ENCODE peak calls at places on chromosomes 16 and 17, in ten cellular contexts. V is mesendoderm; K is GM13976; G is RPMI7951; B is stimulated activated CD4-positive, alpha-beta T cell treated with anti-CD3 and anti-CD28 coated beads, Interleukin-1b, Interleukin-23, amount 100 ng/mL, for 4 hours; C is heart left ventricle; N is tibial nerve; M is activated T-cell treated with anti-CD3 and anti-CD28 coated beads, Interleukin-2, amount 50 U/mL, for 72 hours; E is endothelial cell; R is left colon. Z is an unnamed sample.

GRCh38 chr16:73154063-73154870 is 106.3 kb upstream of the ZFHX3 start:
- DNase-seq in G (no peak), K (no peak), C (peak), E (peak), N (peak), R (peak), M (no peak), V (no peak), B (no peak), Z (no peak)

GRCh38 chr16:53486230-53486629 is 16.8 kb downstream of the AKTIP start:
- DNase-seq in K (no peak), R (no peak), M (no peak), B (no peak), C (no peak), G (no peak), V (no peak), N (no peak), E (no peak), Z (no peak)

GRCh38 chr17:49571764-49572163 is 3.9 kb upstream of the NXPH3 start:
- DNase-seq in E (no peak), B (no peak), K (no peak), G (no peak), C (no peak), V (no peak), M (no peak), R (no peak), N (no peak), Z (no peak)

GRCh38 chr17:79698086-79698690 is 32.6 kb upstream of the ENPP7 start:
- DNase-seq in M (no peak), V (no peak), E (no peak), C (no peak), B (no peak), R (no peak), N (no peak), G (no peak), K (no peak), Z (no peak)

GRCh38 chr16:57801098-57801855 is 1.0 kb downstream of the KIFC3 start:
- DNase-seq in N (no peak), R (no peak), M (no peak), C (peak), E (no peak), G (peak), B (no peak), V (peak), K (no peak), Z (no peak)

GRCh38 chr17:36049643-36050042 is 14.4 kb upstream of the CCL18 start:
- DNase-seq in C (no peak), V (no peak), M (no peak), E (no peak), N (no peak), R (no peak), B (no peak), G (no peak), K (no peak), Z (no peak)

GRCh38 chr16:68529931-68530667 is 9.0 kb upstream of the ZFP90 start:
- DNase-seq in M (peak), V (peak), N (peak), R (peak), K (peak), E (peak), C (peak), B (peak), G (peak), Z (peak)

GRCh38 chr17:75773808-75774470 is 8.9 kb upstream of the GALK1 start:
- DNase-seq in M (peak), E (no peak), B (no peak), K (no peak), G (no peak), N (no peak), V (peak), R (no peak), C (no peak), Z (no peak)